ENCODE peak calls at places on chromosomes 11 and 22, in five cellular contexts. I, P, H, L and N are unnamed samples.

GRCh38 chr11:69071956-69072355 is 23.2 kb downstream of the TPCN2 start:
- DNase-seq in I (no peak), P (no peak), H (no peak), L (no peak), N (no peak)

GRCh38 chr11:34161812-34162506 is 56.5 kb downstream of the NAT10 start:
- DNase-seq in I (peak), P (no peak), H (no peak), L (no peak), N (no peak)

GRCh38 chr22:44570476-44571445 is 72.7 kb upstream of the RTL6 start:
- DNase-seq in I (no peak), P (peak), H (no peak), L (no peak), N (no peak)

GRCh38 chr22:40463727-40464126 is 93.3 kb downstream of the SGSM3 start:
- DNase-seq in I (peak), P (no peak), H (peak), L (no peak), N (no peak)

GRCh38 chr11:133500435-133500834 is 31.9 kb downstream of the OPCML start:
- DNase-seq in I (no peak), P (no peak), H (no peak), L (no peak), N (no peak)

GRCh38 chr22:26304730-26305129 is 124.3 kb upstream of the ASPHD2 start:
- DNase-seq in I (no peak), P (no peak), H (no peak), L (no peak), N (no peak)

GRCh38 chr11:104609297-104609696 is 289.0 kb downstream of the CASP12 start:
- DNase-seq in I (peak), P (no peak), H (peak), L (no peak), N (peak)

GRCh38 chr11:130418210-130418609 is 10.2 kb downstream of the ADAMTS8 start:
- DNase-seq in I (no peak), P (no peak), H (no peak), L (no peak), N (no peak)

GRCh38 chr11:120482149-120482548 is 29.4 kb upstream of the GRIK4 start:
- DNase-seq in I (no peak), P (no peak), H (no peak), L (no peak), N (no peak)

GRCh38 chr11:129593098-129593497 is 217.4 kb downstream of the BARX2 start:
- DNase-seq in I (no peak), P (no peak), H (no peak), L (no peak), N (no peak)

GRCh38 chr11:47394050-47394321 is 14.4 kb upstream of the SLC39A13 start:
- DNase-seq in I (no peak), P (no peak), H (no peak), L (no peak), N (no peak)

GRCh38 chr11:61325649-61326414 is 7.1 kb downstream of the DDB1 start:
- DNase-seq in I (no peak), P (no peak), H (no peak), L (no peak), N (no peak)

GRCh38 chr11:69234171-69234570 is 59.8 kb upstream of the MYEOV start:
- DNase-seq in I (no peak), P (peak), H (no peak), L (no peak), N (no peak)

GRCh38 chr11:3939651-3940190 is 84.3 kb downstream of the STIM1 start:
- DNase-seq in I (no peak), P (no peak), H (no peak), L (no peak), N (no peak)

GRCh38 chr11:17351510-17352176 is at the start of gene NCR3LG1:
- DNase-seq in I (peak), P (peak), H (peak), L (peak), N (peak)

GRCh38 chr11:11472096-11472495 is 119.0 kb upstream of the CSNK2A3 start:
- DNase-seq in I (no peak), P (no peak), H (no peak), L (no peak), N (no peak)